ENCODE peak calls at places on chromosome 19, in five cellular contexts. One of them, this sample, is unnamed.

GRCh38 chr19:2494084-2494446 is 18.1 kb downstream of the GADD45B start:
- DNase-seq in Peyer's patch: no peak
- DNase-seq in HCT116: no peak
- DNase-seq in CD8-positive, alpha-beta T cell: no peak
- DNase-seq in substantia nigra: no peak
- DNase-seq in this sample: peak; percentile 53

GRCh38 chr19:29708553-29709439 is 6.3 kb downstream of the C19orf12 start:
- DNase-seq in CD8-positive, alpha-beta T cell: no peak
- DNase-seq in substantia nigra: no peak
- DNase-seq in HCT116: no peak
- DNase-seq in Peyer's patch: peak; percentile 86
- DNase-seq in this sample: no peak

GRCh38 chr19:32372726-32373613 is 27.6 kb downstream of the ZNF507 start:
- DNase-seq in CD8-positive, alpha-beta T cell: no peak
- DNase-seq in Peyer's patch: no peak
- DNase-seq in substantia nigra: no peak
- DNase-seq in HCT116: no peak
- DNase-seq in this sample: peak; percentile 34

GRCh38 chr19:51259348-51260245 is 8.7 kb downstream of the SIGLECL1 start:
- DNase-seq in substantia nigra: no peak
- DNase-seq in HCT116: peak; percentile 41
- DNase-seq in CD8-positive, alpha-beta T cell: peak; percentile 44
- DNase-seq in Peyer's patch: no peak
- DNase-seq in this sample: peak; percentile 37

GRCh38 chr19:1553415-1553814 is 14.7 kb downstream of the MEX3D start:
- DNase-seq in Peyer's patch: no peak
- DNase-seq in CD8-positive, alpha-beta T cell: no peak
- DNase-seq in HCT116: no peak
- DNase-seq in substantia nigra: no peak
- DNase-seq in this sample: no peak

GRCh38 chr19:55070755-55071502 is 4.7 kb upstream of the EPS8L1 start:
- DNase-seq in HCT116: peak; percentile 89
- DNase-seq in Peyer's patch: peak; percentile 61
- DNase-seq in CD8-positive, alpha-beta T cell: no peak
- DNase-seq in substantia nigra: no peak
- DNase-seq in this sample: peak; percentile 39

GRCh38 chr19:49113762-49114629 is at the start of gene LIN7B:
- DNase-seq in substantia nigra: no peak
- DNase-seq in CD8-positive, alpha-beta T cell: peak; percentile 65
- DNase-seq in Peyer's patch: peak; percentile 84
- DNase-seq in HCT116: peak; percentile 52
- DNase-seq in this sample: peak; percentile 17

GRCh38 chr19:51094696-51095279 is 12.1 kb upstream of the KLK14 start:
- DNase-seq in substantia nigra: no peak
- DNase-seq in CD8-positive, alpha-beta T cell: peak; percentile 21
- DNase-seq in HCT116: no peak
- DNase-seq in Peyer's patch: no peak
- DNase-seq in this sample: no peak

GRCh38 chr19:53537523-53538377 is at the start of gene ZNF331:
- DNase-seq in CD8-positive, alpha-beta T cell: peak; percentile 85
- DNase-seq in substantia nigra: no peak
- DNase-seq in Peyer's patch: peak; percentile 82
- DNase-seq in HCT116: no peak
- DNase-seq in this sample: peak; percentile 68

GRCh38 chr19:13484141-13484540 is 22.1 kb downstream of the CACNA1A start:
- DNase-seq in Peyer's patch: no peak
- DNase-seq in HCT116: no peak
- DNase-seq in substantia nigra: no peak
- DNase-seq in CD8-positive, alpha-beta T cell: no peak
- DNase-seq in this sample: no peak

GRCh38 chr19:40213251-40213793 is 4.9 kb downstream of the TTC9B start:
- DNase-seq in Peyer's patch: no peak
- DNase-seq in HCT116: no peak
- DNase-seq in substantia nigra: no peak
- DNase-seq in CD8-positive, alpha-beta T cell: no peak
- DNase-seq in this sample: no peak

GRCh38 chr19:8445488-8446001 is 770 bp downstream of the HNRNPM start:
- DNase-seq in CD8-positive, alpha-beta T cell: peak; percentile 44
- DNase-seq in HCT116: no peak
- DNase-seq in substantia nigra: no peak
- DNase-seq in Peyer's patch: peak; percentile 73
- DNase-seq in this sample: no peak

GRCh38 chr19:42254083-42254849 is 662 bp downstream of the ERF start:
- DNase-seq in HCT116: no peak
- DNase-seq in CD8-positive, alpha-beta T cell: peak; percentile 84
- DNase-seq in substantia nigra: peak; percentile 69
- DNase-seq in Peyer's patch: peak; percentile 87
- DNase-seq in this sample: no peak

GRCh38 chr19:6501740-6502648 is at the start of gene TUBB4A:
- DNase-seq in substantia nigra: peak; percentile 36
- DNase-seq in HCT116: no peak
- DNase-seq in Peyer's patch: peak; percentile 46
- DNase-seq in CD8-positive, alpha-beta T cell: peak; percentile 38
- DNase-seq in this sample: no peak

GRCh38 chr19:51083181-51083580 is 494 bp upstream of the KLK14 start:
- DNase-seq in CD8-positive, alpha-beta T cell: no peak
- DNase-seq in Peyer's patch: no peak
- DNase-seq in substantia nigra: no peak
- DNase-seq in HCT116: no peak
- DNase-seq in this sample: no peak

GRCh38 chr19:1122972-1123363 is 19.2 kb downstream of the GPX4 start:
- DNase-seq in substantia nigra: no peak
- DNase-seq in CD8-positive, alpha-beta T cell: no peak
- DNase-seq in HCT116: peak; percentile 55
- DNase-seq in Peyer's patch: peak; percentile 83
- DNase-seq in this sample: peak; percentile 60

GRCh38 chr19:7348587-7349230 is at the start of gene ARHGEF18:
- DNase-seq in Peyer's patch: no peak
- DNase-seq in HCT116: no peak
- DNase-seq in substantia nigra: no peak
- DNase-seq in CD8-positive, alpha-beta T cell: peak; percentile 79
- DNase-seq in this sample: no peak

GRCh38 chr19:45999653-46000121 is 4.4 kb downstream of the CCDC61 start:
- DNase-seq in substantia nigra: no peak
- DNase-seq in CD8-positive, alpha-beta T cell: no peak
- DNase-seq in Peyer's patch: no peak
- DNase-seq in HCT116: no peak
- DNase-seq in this sample: no peak

GRCh38 chr19:5141278-5141925 is 172.5 kb downstream of the KDM4B start:
- DNase-seq in substantia nigra: no peak
- DNase-seq in HCT116: no peak
- DNase-seq in Peyer's patch: no peak
- DNase-seq in CD8-positive, alpha-beta T cell: no peak
- DNase-seq in this sample: peak; percentile 37

GRCh38 chr19:48085077-48085476 is 25.5 kb downstream of the PLA2G4C start:
- DNase-seq in HCT116: no peak
- DNase-seq in substantia nigra: no peak
- DNase-seq in CD8-positive, alpha-beta T cell: no peak
- DNase-seq in Peyer's patch: no peak
- DNase-seq in this sample: no peak

GRCh38 chr19:480016-480855 is 16.1 kb upstream of the MADCAM1 start:
- DNase-seq in CD8-positive, alpha-beta T cell: peak; percentile 47
- DNase-seq in HCT116: no peak
- DNase-seq in substantia nigra: no peak
- DNase-seq in Peyer's patch: peak; percentile 80
- DNase-seq in this sample: peak; percentile 58

GRCh38 chr19:10602330-10603083 is 15.4 kb upstream of the AP1M2 start:
- DNase-seq in Peyer's patch: peak; percentile 89
- DNase-seq in HCT116: peak; percentile 26
- DNase-seq in CD8-positive, alpha-beta T cell: peak; percentile 86
- DNase-seq in substantia nigra: peak; percentile 14
- DNase-seq in this sample: peak; percentile 62

GRCh38 chr19:44817725-44818469 is 9.0 kb downstream of the BCAM start:
- DNase-seq in HCT116: no peak
- DNase-seq in substantia nigra: no peak
- DNase-seq in Peyer's patch: no peak
- DNase-seq in CD8-positive, alpha-beta T cell: no peak
- DNase-seq in this sample: no peak

GRCh38 chr19:42270346-42271044 is 1.4 kb downstream of the CIC start:
- DNase-seq in HCT116: no peak
- DNase-seq in Peyer's patch: peak; percentile 62
- DNase-seq in CD8-positive, alpha-beta T cell: peak; percentile 63
- DNase-seq in substantia nigra: no peak
- DNase-seq in this sample: peak; percentile 70

GRCh38 chr19:18718015-18718526 is 34.6 kb downstream of the CRTC1 start:
- DNase-seq in HCT116: no peak
- DNase-seq in Peyer's patch: no peak
- DNase-seq in CD8-positive, alpha-beta T cell: no peak
- DNase-seq in substantia nigra: no peak
- DNase-seq in this sample: no peak

GRCh38 chr19:2308114-2308556 is at the start of gene LINGO3:
- DNase-seq in Peyer's patch: no peak
- DNase-seq in HCT116: no peak
- DNase-seq in CD8-positive, alpha-beta T cell: no peak
- DNase-seq in substantia nigra: no peak
- DNase-seq in this sample: no peak

GRCh38 chr19:682678-683320 is 6.6 kb downstream of the FSTL3 start:
- DNase-seq in Peyer's patch: no peak
- DNase-seq in substantia nigra: no peak
- DNase-seq in HCT116: no peak
- DNase-seq in CD8-positive, alpha-beta T cell: no peak
- DNase-seq in this sample: no peak

GRCh38 chr19:16624236-16624635 is 3.8 kb downstream of the MED26 start:
- DNase-seq in substantia nigra: no peak
- DNase-seq in HCT116: no peak
- DNase-seq in CD8-positive, alpha-beta T cell: no peak
- DNase-seq in Peyer's patch: no peak
- DNase-seq in this sample: no peak

GRCh38 chr19:16623576-16623975 is 4.4 kb downstream of the MED26 start:
- DNase-seq in CD8-positive, alpha-beta T cell: no peak
- DNase-seq in substantia nigra: no peak
- DNase-seq in HCT116: no peak
- DNase-seq in Peyer's patch: no peak
- DNase-seq in this sample: no peak

GRCh38 chr19:16621165-16621800 is 6.7 kb downstream of the MED26 start:
- DNase-seq in HCT116: no peak
- DNase-seq in CD8-positive, alpha-beta T cell: no peak
- DNase-seq in substantia nigra: no peak
- DNase-seq in Peyer's patch: no peak
- DNase-seq in this sample: no peak

GRCh38 chr19:16625183-16625958 is 2.6 kb downstream of the MED26 start:
- DNase-seq in substantia nigra: no peak
- DNase-seq in CD8-positive, alpha-beta T cell: no peak
- DNase-seq in Peyer's patch: no peak
- DNase-seq in HCT116: no peak
- DNase-seq in this sample: no peak

DNA sequence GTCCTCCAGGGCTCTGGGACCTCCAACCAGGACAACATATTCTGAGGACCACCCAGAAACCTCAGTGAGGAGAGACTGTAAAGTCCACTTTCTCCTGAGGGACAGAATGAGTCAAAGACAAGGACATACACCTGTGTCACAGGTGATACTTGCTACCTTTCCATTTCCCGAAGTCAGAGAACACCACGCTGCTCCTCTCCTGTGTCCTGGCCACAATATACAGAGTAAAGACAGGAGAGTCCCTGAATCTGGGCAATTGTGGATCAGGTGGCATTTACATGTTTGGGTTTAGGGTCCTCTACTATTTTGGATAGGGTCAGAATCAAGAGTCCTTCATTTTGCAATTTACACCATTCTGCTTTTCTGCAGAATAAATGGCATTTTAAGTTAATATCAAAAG is 4.9 kb downstream of the MED26 start:
- DNase-seq in HCT116: no peak
- DNase-seq in CD8-positive, alpha-beta T cell: no peak
- DNase-seq in substantia nigra: no peak
- DNase-seq in Peyer's patch: no peak
- DNase-seq in this sample: no peak
- H3K27ac ChIP-seq in HCT116: no peak overlapping the region
- H3K27ac ChIP-seq in CD8-positive, alpha-beta T cell: no peak overlapping the region
- H3K27ac ChIP-seq in substantia nigra: no peak overlapping the region
- H3K27ac ChIP-seq in Peyer's patch: no peak overlapping the region
- H3K27ac ChIP-seq in this sample: no peak overlapping the region

GRCh38 chr19:21166436-21166835 is 24.6 kb downstream of the ZNF431 start:
- DNase-seq in CD8-positive, alpha-beta T cell: no peak
- DNase-seq in HCT116: no peak
- DNase-seq in substantia nigra: no peak
- DNase-seq in Peyer's patch: no peak
- DNase-seq in this sample: no peak
- H3K27ac ChIP-seq in CD8-positive, alpha-beta T cell: no peak overlapping the region
- H3K27ac ChIP-seq in HCT116: no peak overlapping the region
- H3K27ac ChIP-seq in substantia nigra: no peak overlapping the region
- H3K27ac ChIP-seq in Peyer's patch: no peak overlapping the region
- H3K27ac ChIP-seq in this sample: no peak overlapping the region

DNA sequence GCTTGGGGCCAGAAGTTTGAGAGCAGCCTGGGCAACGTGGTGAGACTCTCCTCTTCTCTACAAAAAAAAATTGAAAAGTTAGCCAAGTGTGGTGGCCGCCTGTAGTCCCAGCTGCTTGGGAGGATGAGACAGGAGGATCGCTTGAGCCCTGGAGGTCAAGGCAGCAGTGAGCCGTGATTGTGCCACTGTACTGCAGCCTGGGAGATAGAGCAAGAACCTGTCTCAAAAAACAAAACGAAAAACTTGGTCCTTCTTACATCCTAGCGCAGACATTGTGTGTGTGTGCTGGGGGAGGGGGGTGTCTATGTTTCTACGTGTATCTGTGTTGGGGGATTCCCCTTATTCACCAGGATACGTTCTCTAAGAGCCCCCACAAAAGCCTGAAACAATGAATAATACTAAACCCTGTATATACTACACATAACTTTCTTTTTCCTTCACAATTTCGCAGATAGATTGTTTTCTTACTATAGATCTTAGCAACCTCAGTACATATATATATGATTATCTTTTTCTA is 7.9 kb downstream of the AXL start:
- DNase-seq in Peyer's patch: no peak
- DNase-seq in CD8-positive, alpha-beta T cell: no peak
- DNase-seq in substantia nigra: no peak
- DNase-seq in HCT116: no peak
- DNase-seq in this sample: no peak
- H3K27ac ChIP-seq in Peyer's patch: peak overlapping the region; percentile 90
- H3K27ac ChIP-seq in CD8-positive, alpha-beta T cell: no peak overlapping the region
- H3K27ac ChIP-seq in substantia nigra: no peak overlapping the region
- H3K27ac ChIP-seq in HCT116: peak overlapping the region; percentile 98
- H3K27ac ChIP-seq in this sample: peak overlapping the region; percentile 97

GRCh38 chr19:24032651-24033050 is 54.3 kb upstream of the ZNF254 start:
- DNase-seq in HCT116: no peak
- DNase-seq in CD8-positive, alpha-beta T cell: no peak
- DNase-seq in Peyer's patch: no peak
- DNase-seq in substantia nigra: no peak
- DNase-seq in this sample: no peak

GRCh38 chr19:24033308-24033961 is 53.6 kb upstream of the ZNF254 start:
- DNase-seq in Peyer's patch: peak; percentile 85
- DNase-seq in HCT116: peak; percentile 52
- DNase-seq in CD8-positive, alpha-beta T cell: peak; percentile 84
- DNase-seq in substantia nigra: peak; percentile 76
- DNase-seq in this sample: peak; percentile 94

GRCh38 chr19:24029941-24030636 is 56.9 kb upstream of the ZNF254 start:
- DNase-seq in HCT116: no peak
- DNase-seq in substantia nigra: no peak
- DNase-seq in CD8-positive, alpha-beta T cell: no peak
- DNase-seq in Peyer's patch: no peak
- DNase-seq in this sample: no peak

DNA sequence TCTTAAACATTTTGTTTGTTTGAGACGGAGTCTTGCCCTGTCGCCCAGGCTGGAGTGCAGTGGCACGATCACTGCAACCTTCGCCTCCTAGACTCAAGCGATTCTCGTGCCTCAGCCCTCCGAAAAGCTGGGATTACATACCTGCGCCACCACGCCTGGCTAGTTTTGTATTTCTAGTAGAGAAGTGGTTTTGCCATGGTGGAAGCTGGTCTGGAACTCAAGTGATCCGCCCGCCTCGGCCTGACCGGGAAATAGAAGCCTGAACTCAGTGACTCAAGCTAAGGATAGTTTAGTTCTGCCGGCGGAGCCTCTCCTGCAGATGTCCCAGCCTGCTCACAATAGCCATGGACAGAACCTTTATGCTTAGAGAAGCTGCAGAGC is 53.0 kb upstream of the ZNF254 start:
- DNase-seq in Peyer's patch: peak; percentile 72
- DNase-seq in CD8-positive, alpha-beta T cell: peak; percentile 34
- DNase-seq in HCT116: no peak
- DNase-seq in substantia nigra: no peak
- DNase-seq in this sample: peak; percentile 70
- H3K27ac ChIP-seq in Peyer's patch: peak overlapping the region; percentile 91
- H3K27ac ChIP-seq in CD8-positive, alpha-beta T cell: peak overlapping the region; percentile 92
- H3K27ac ChIP-seq in HCT116: peak overlapping the region; percentile 83
- H3K27ac ChIP-seq in substantia nigra: peak overlapping the region; percentile 92
- H3K27ac ChIP-seq in this sample: peak overlapping the region; percentile 98

This sample was measured in brain microvascular endothelial cell.